ENCODE peak calls at places on chromosome 14, in five cellular contexts. B is SW 1271, I is H4, D is KBM-7, R is caudate nucleus. Q is an unnamed sample.
A peak's percentile ranks its signal among the peaks of the same experiment; 100 is the strongest.

GRCh38 chr14:68405959-68406358 is 386.9 kb downstream of the ZFP36L1 start:
- DNase-seq in B (no peak), I (no peak), D (no peak), R (no peak), Q (no peak)

GRCh38 chr14:45112886-45113772 is 21.2 kb downstream of the FKBP3 start:
- DNase-seq in B (no peak), I (no peak), D (no peak), R (no peak), Q (no peak)

GRCh38 chr14:74514471-74514932 is 20.9 kb downstream of the ISCA2 start:
- DNase-seq in B (no peak), I (peak; percentile 94), D (peak; percentile 84), R (no peak), Q (peak; percentile 90)

GRCh38 chr14:53894456-53894855 is 62.2 kb downstream of the BMP4 start:
- DNase-seq in B (peak; percentile 65), I (peak; percentile 25), D (no peak), R (no peak), Q (peak; percentile 65)

GRCh38 chr14:31080060-31080459 is 53.9 kb upstream of the STRN3 start:
- DNase-seq in B (no peak), I (peak; percentile 27), D (no peak), R (no peak), Q (no peak)

GRCh38 chr14:73245401-73246325 is 8.4 kb downstream of the PAPLN start:
- DNase-seq in B (peak; percentile 66), I (no peak), D (peak; percentile 60), R (no peak), Q (no peak)

GRCh38 chr14:101230851-101231550 is 327.5 kb upstream of the RTL1 start:
- DNase-seq in B (no peak), I (no peak), D (no peak), R (no peak), Q (no peak)

GRCh38 chr14:60090864-60091519 is 731 bp upstream of the PCNX4 start:
- DNase-seq in B (peak; percentile 50), I (peak; percentile 58), D (no peak), R (no peak), Q (peak; percentile 53)

GRCh38 chr14:31261859-31262739 is 54.5 kb upstream of the HECTD1 start:
- DNase-seq in B (no peak), I (no peak), D (no peak), R (no peak), Q (peak; percentile 94)

GRCh38 chr14:104554608-104555401 is 24.8 kb upstream of the C14orf180 start:
- DNase-seq in B (no peak), I (no peak), D (no peak), R (no peak), Q (no peak)

GRCh38 chr14:52821805-52822250 is 30.4 kb upstream of the GNPNAT1 start:
- DNase-seq in B (no peak), I (no peak), D (no peak), R (no peak), Q (no peak)

GRCh38 chr14:88421286-88421685 is 35.8 kb downstream of the SPATA7 start:
- DNase-seq in B (no peak), I (no peak), D (no peak), R (no peak), Q (peak; percentile 1)

GRCh38 chr14:54085137-54085810 is 128.6 kb upstream of the BMP4 start:
- DNase-seq in B (no peak), I (no peak), D (no peak), R (no peak), Q (no peak)

GRCh38 chr14:75979641-75980422 is 2.0 kb downstream of the TGFB3 start:
- DNase-seq in B (no peak), I (no peak), D (no peak), R (peak; percentile 22), Q (no peak)

GRCh38 chr14:96042218-96042930 is 3.2 kb downstream of the C14orf132 start:
- DNase-seq in B (no peak), I (no peak), D (no peak), R (no peak), Q (no peak)

GRCh38 chr14:105275267-105275946 is 25.4 kb downstream of the BRF1 start:
- DNase-seq in B (no peak), I (no peak), D (no peak), R (no peak), Q (peak; percentile 23)

GRCh38 chr14:20690848-20691640 is 2.5 kb downstream of the ANG start:
- DNase-seq in B (peak; percentile 86), I (peak; percentile 72), D (peak; percentile 85), R (peak; percentile 21), Q (peak; percentile 72)

GRCh38 chr14:56172571-56172971 is 54.4 kb downstream of the PELI2 start:
- DNase-seq in B (no peak), I (peak; percentile 74), D (peak; percentile 36), R (no peak), Q (peak; percentile 96)

GRCh38 chr14:90426663-90427062 is 29.8 kb downstream of the CALM1 start:
- DNase-seq in B (no peak), I (peak; percentile 42), D (no peak), R (no peak), Q (peak; percentile 36)

GRCh38 chr14:50062438-50063039 is 53.8 kb downstream of the VCPKMT start:
- DNase-seq in B (peak; percentile 9), I (peak; percentile 83), D (peak; percentile 90), R (no peak), Q (peak; percentile 87)

GRCh38 chr14:24508155-24508554 is at the start of gene CMA1:
- DNase-seq in B (no peak), I (no peak), D (no peak), R (no peak), Q (no peak)